ENCODE peak calls at places on chromosomes 4 and X, in four cellular contexts. R, M, J and O are unnamed samples.

GRCh38 chr4:6989331-6989923 is 53.7 kb upstream of the TADA2B start:
- DNase-seq in J (no peak), R (no peak), M (no peak), O (no peak)

GRCh38 chr4:82381235-82381634 is 7.4 kb upstream of the HNRNPD start:
- DNase-seq in R (no peak), J (no peak), M (no peak), O (no peak)

GRCh38 chr4:15651682-15652081 is 3.5 kb downstream of the FBXL5 start:
- DNase-seq in R (no peak), M (no peak), J (no peak), O (no peak)

GRCh38 chr4:158125325-158125724 is 47.5 kb downstream of the GASK1B start:
- DNase-seq in R (no peak), M (no peak), J (no peak), O (no peak)

GRCh38 chr4:133151301-133151680 is 2.2 kb downstream of the PCDH10 start:
- DNase-seq in J (no peak), R (no peak), M (no peak), O (no peak)

GRCh38 chr4:158094413-158095110 is 78.3 kb downstream of the GASK1B start:
- DNase-seq in R (no peak), M (no peak), J (no peak), O (no peak)

GRCh38 chr4:140054861-140055260 is 99.1 kb downstream of the MAML3 start:
- DNase-seq in R (no peak), J (no peak), M (no peak), O (no peak)

GRCh38 chrX:56738670-56739069 is 9.6 kb downstream of the NBDY start:
- DNase-seq in R (no peak), J (no peak), M (no peak), O (no peak)

GRCh38 chr4:81804849-81805248 is 333.1 kb upstream of the RASGEF1B start:
- DNase-seq in R (no peak), J (peak), M (no peak), O (no peak)

GRCh38 chr4:48131736-48132135 is 2.3 kb downstream of the TXK start:
- DNase-seq in R (no peak), J (no peak), M (no peak), O (no peak)

GRCh38 chr4:95077864-95078263 is 320.1 kb downstream of the BMPR1B start:
- DNase-seq in R (no peak), M (no peak), J (no peak), O (no peak)

GRCh38 chr4:109990307-109991257 is 77.9 kb downstream of the EGF start:
- DNase-seq in R (no peak), J (no peak), M (no peak), O (no peak)

GRCh38 chrX:73577368-73577767 is 14.4 kb downstream of the CHIC1 start:
- DNase-seq in M (no peak), J (no peak), R (peak), O (no peak)

GRCh38 chrX:9197231-9197630 is 163.3 kb upstream of the FAM9B start:
- DNase-seq in M (no peak), J (no peak), R (no peak), O (no peak)

GRCh38 chrX:120794525-120794975 is 81.1 kb downstream of the CT47B1 start:
- DNase-seq in J (no peak), M (no peak), R (peak), O (no peak)

GRCh38 chr4:120207021-120207420 is 140.4 kb upstream of the MAD2L1 start:
- DNase-seq in R (no peak), J (no peak), M (no peak), O (no peak)

GRCh38 chrX:15696516-15696915 is 31.9 kb upstream of the CLTRN start:
- DNase-seq in R (no peak), M (no peak), J (no peak), O (no peak)

GRCh38 chrX:136353519-136354095 is 52.8 kb downstream of the ADGRG4 start:
- DNase-seq in J (no peak), R (no peak), M (no peak), O (no peak)

GRCh38 chr4:67929447-67929846 is 33.8 kb downstream of the TMPRSS11A start:
- DNase-seq in M (no peak), R (no peak), J (no peak), O (no peak)

GRCh38 chrX:129781134-129782014 is 1.6 kb downstream of the SASH3 start:
- DNase-seq in M (peak), J (no peak), R (no peak), O (no peak)

GRCh38 chrX:9019151-9019550 is 14.8 kb downstream of the FAM9B start:
- DNase-seq in M (no peak), J (no peak), R (no peak), O (no peak)

GRCh38 chr4:107757860-107758476 is 37.9 kb upstream of the PAPSS1 start:
- DNase-seq in J (peak), R (no peak), M (no peak), O (no peak)

GRCh38 chr4:145808021-145808650 is 128.2 kb downstream of the C4orf51 start:
- DNase-seq in M (no peak), R (peak), J (peak), O (no peak)

GRCh38 chrX:154369453-154370299 is 4.8 kb downstream of the FLNA start:
- DNase-seq in J (peak), R (peak), M (peak), O (no peak)

GRCh38 chrX:45714864-45715263 is 514.2 kb upstream of the DIPK2B start:
- DNase-seq in R (peak), J (no peak), M (no peak), O (no peak)